ENCODE peak calls at places on chromosome 1, in ten cellular contexts. One of them, this sample, is unnamed.

GRCh38 chr1:43569175-43569574 is 38.5 kb downstream of the PTPRF start:
- DNase-seq in left lung: no peak
- DNase-seq in fibroblast of mammary gland: no peak
- DNase-seq in ovary: no peak
- DNase-seq in BE2C: no peak
- DNase-seq in uterus: no peak
- DNase-seq in fibroblast of lung: no peak
- DNase-seq in foreskin fibroblast: no peak
- DNase-seq in spleen: no peak
- DNase-seq in tibial artery: no peak
- DNase-seq in this sample: no peak

GRCh38 chr1:194331758-194332157 is 1145.3 kb upstream of the B3GALT2 start:
- DNase-seq in left lung: no peak
- DNase-seq in fibroblast of mammary gland: no peak
- DNase-seq in ovary: no peak
- DNase-seq in BE2C: no peak
- DNase-seq in uterus: no peak
- DNase-seq in fibroblast of lung: peak
- DNase-seq in foreskin fibroblast: no peak
- DNase-seq in spleen: no peak
- DNase-seq in tibial artery: no peak
- DNase-seq in this sample: no peak

GRCh38 chr1:247287460-247287859 is 31.6 kb downstream of the VN1R5 start:
- DNase-seq in left lung: no peak
- DNase-seq in fibroblast of mammary gland: no peak
- DNase-seq in ovary: no peak
- DNase-seq in BE2C: peak
- DNase-seq in uterus: no peak
- DNase-seq in fibroblast of lung: no peak
- DNase-seq in foreskin fibroblast: no peak
- DNase-seq in spleen: no peak
- DNase-seq in tibial artery: peak
- DNase-seq in this sample: no peak

GRCh38 chr1:53582211-53583020 is 123.2 kb downstream of the DMRTB1 start:
- DNase-seq in left lung: no peak
- DNase-seq in fibroblast of mammary gland: no peak
- DNase-seq in ovary: no peak
- DNase-seq in BE2C: no peak
- DNase-seq in uterus: peak
- DNase-seq in fibroblast of lung: no peak
- DNase-seq in foreskin fibroblast: no peak
- DNase-seq in spleen: peak
- DNase-seq in tibial artery: peak
- DNase-seq in this sample: no peak

GRCh38 chr1:150841626-150842025 is 33.6 kb upstream of the CTSK start:
- DNase-seq in left lung: no peak
- DNase-seq in fibroblast of mammary gland: no peak
- DNase-seq in ovary: no peak
- DNase-seq in BE2C: no peak
- DNase-seq in uterus: no peak
- DNase-seq in fibroblast of lung: no peak
- DNase-seq in foreskin fibroblast: no peak
- DNase-seq in spleen: no peak
- DNase-seq in tibial artery: no peak
- DNase-seq in this sample: no peak

GRCh38 chr1:235552146-235552716 is 48.0 kb upstream of the B3GALNT2 start:
- DNase-seq in left lung: no peak
- DNase-seq in fibroblast of mammary gland: no peak
- DNase-seq in ovary: no peak
- DNase-seq in BE2C: peak
- DNase-seq in uterus: no peak
- DNase-seq in fibroblast of lung: no peak
- DNase-seq in foreskin fibroblast: no peak
- DNase-seq in spleen: no peak
- DNase-seq in tibial artery: no peak
- DNase-seq in this sample: no peak

GRCh38 chr1:218665216-218665615 is 320.1 kb downstream of the TGFB2 start:
- DNase-seq in left lung: no peak
- DNase-seq in fibroblast of mammary gland: peak
- DNase-seq in ovary: peak
- DNase-seq in BE2C: no peak
- DNase-seq in uterus: peak
- DNase-seq in fibroblast of lung: peak
- DNase-seq in foreskin fibroblast: peak
- DNase-seq in spleen: no peak
- DNase-seq in tibial artery: peak
- DNase-seq in this sample: no peak

GRCh38 chr1:31007462-31007991 is 58.0 kb downstream of the PUM1 start:
- DNase-seq in left lung: no peak
- DNase-seq in fibroblast of mammary gland: peak
- DNase-seq in ovary: no peak
- DNase-seq in BE2C: no peak
- DNase-seq in uterus: no peak
- DNase-seq in fibroblast of lung: peak
- DNase-seq in foreskin fibroblast: peak
- DNase-seq in spleen: no peak
- DNase-seq in tibial artery: no peak
- DNase-seq in this sample: peak

GRCh38 chr1:206590025-206590834 is 22.0 kb downstream of the EIF2D start:
- DNase-seq in left lung: no peak
- DNase-seq in fibroblast of mammary gland: peak
- DNase-seq in ovary: no peak
- DNase-seq in BE2C: no peak
- DNase-seq in uterus: no peak
- DNase-seq in fibroblast of lung: peak
- DNase-seq in foreskin fibroblast: peak
- DNase-seq in spleen: no peak
- DNase-seq in tibial artery: no peak
- DNase-seq in this sample: peak

DNA sequence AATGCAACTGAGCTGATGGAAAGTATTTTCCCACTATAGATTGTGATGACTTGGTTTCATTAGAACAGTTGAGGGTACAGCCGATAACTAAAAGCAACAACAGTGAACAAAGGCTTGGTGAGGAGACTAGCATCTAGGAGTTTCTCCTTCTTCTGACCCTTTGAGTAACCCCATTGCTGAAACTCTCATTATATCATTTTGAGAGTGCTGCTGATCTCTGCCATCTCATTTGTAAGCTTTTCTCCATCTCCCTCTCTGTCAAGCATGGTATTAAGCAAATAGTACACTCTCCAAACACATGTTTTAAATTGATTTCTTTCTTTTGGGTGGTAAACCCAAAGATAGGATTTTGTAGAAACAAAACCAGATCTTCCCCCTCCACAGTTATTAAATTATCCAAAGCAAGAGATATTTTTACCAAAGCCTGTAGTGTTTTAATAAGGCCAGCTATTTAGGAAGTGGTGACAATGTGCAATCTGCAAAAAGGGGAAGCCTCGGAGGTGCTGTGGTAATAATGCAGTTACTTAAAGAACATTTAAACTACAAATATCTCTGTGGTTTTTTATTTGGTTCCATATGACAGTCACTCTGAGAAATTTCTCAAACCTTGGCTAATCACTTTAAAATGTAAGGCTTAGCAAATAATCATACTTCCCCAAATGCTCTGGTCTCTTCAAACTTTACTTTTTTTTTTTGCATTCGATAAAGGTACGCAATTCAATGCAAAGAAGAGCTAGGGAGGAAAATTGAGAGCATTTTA is 287.5 kb downstream of the HLX start:
- DNase-seq in left lung: no peak
- DNase-seq in fibroblast of mammary gland: no peak
- DNase-seq in ovary: no peak
- DNase-seq in BE2C: no peak
- DNase-seq in uterus: no peak
- DNase-seq in fibroblast of lung: no peak
- DNase-seq in foreskin fibroblast: no peak
- DNase-seq in spleen: no peak
- DNase-seq in tibial artery: no peak
- DNase-seq in this sample: no peak
- H3K4me3 ChIP-seq in left lung: no peak
- H3K4me3 ChIP-seq in fibroblast of mammary gland: no peak
- H3K4me3 ChIP-seq in ovary: no peak
- H3K4me3 ChIP-seq in BE2C: no peak
- H3K4me3 ChIP-seq in uterus: no peak
- H3K4me3 ChIP-seq in fibroblast of lung: no peak
- H3K4me3 ChIP-seq in foreskin fibroblast: no peak
- H3K4me3 ChIP-seq in spleen: peak
- H3K4me3 ChIP-seq in tibial artery: no peak
- H3K4me3 ChIP-seq in this sample: no peak

DNA sequence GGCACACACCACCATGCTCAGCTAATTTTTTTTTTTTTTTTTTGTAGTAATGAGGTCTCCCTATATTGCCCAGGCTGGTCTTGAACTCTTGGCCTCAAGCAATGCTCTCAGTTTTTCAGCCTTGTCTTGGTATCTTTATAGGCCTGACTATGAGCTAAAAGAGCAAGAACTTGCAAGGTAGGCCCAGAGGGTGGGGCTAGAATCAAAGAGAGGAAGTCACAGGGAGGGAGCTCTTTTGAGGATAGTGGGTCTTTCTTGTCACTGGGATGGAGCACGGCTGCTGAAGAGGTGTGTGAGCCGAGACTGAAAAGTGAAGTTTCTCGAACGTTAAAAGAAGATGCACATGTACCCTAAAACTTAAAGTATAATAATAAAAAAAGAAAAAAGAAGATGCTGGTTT is 260.0 kb upstream of the BEND5 start:
- DNase-seq in left lung: no peak
- DNase-seq in fibroblast of mammary gland: no peak
- DNase-seq in ovary: no peak
- DNase-seq in BE2C: no peak
- DNase-seq in uterus: no peak
- DNase-seq in fibroblast of lung: no peak
- DNase-seq in foreskin fibroblast: no peak
- DNase-seq in spleen: no peak
- DNase-seq in tibial artery: no peak
- DNase-seq in this sample: no peak
- TF ChIP-seq CTCF in left lung: no peak
- TF ChIP-seq CTCF in fibroblast of mammary gland: no peak
- TF ChIP-seq CTCF in ovary: no peak
- TF ChIP-seq CTCF in BE2C: peak
- TF ChIP-seq CTCF in uterus: no peak
- TF ChIP-seq CTCF in fibroblast of lung: no peak
- TF ChIP-seq CTCF in foreskin fibroblast: no peak
- TF ChIP-seq CTCF in spleen: no peak
- TF ChIP-seq CTCF in tibial artery: no peak
- TF ChIP-seq CTCF in this sample: no peak

DNA sequence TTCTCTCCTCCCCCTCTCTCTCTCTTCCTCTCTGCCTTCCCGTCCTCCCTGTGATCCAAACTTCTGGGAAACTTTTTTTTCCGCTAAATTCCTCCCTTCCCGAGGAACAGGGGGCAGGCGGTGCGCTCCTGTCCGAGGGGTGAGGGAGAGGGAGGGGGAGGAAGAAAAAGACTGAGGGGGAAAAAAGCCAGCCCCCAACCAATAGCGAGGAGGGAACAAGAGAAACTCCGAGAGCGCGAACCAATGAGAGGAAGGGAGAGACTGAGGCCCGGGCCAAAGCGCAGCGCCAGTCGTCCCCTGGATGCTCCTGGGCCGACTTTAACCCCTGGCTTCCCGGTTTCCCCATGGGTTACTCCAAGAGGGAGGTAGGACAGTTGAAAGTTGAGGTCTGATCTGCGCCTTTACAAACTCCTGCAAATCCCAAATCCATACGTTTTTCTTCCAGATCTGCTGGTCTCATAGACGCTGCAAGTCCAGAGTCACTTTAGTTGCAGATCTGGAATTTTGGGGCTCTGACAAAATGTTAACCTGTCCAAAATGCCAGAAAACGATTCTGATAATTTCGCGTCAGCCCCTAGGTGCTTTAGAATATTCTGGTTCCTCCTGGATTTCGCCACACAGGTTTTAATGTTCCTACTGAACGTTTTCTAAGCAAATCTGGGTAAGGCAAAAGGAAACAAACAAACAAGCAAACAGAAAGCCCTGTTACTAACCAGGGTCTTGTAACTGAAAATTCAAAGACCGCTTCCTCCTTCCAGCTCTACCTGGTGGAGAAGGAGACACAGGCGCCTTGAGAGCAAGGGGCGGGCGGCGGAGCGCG is at the start of gene TBX15:
- DNase-seq in left lung: no peak
- DNase-seq in fibroblast of mammary gland: peak
- DNase-seq in ovary: no peak
- DNase-seq in BE2C: no peak
- DNase-seq in uterus: no peak
- DNase-seq in fibroblast of lung: no peak
- DNase-seq in foreskin fibroblast: peak
- DNase-seq in spleen: no peak
- DNase-seq in tibial artery: peak
- DNase-seq in this sample: no peak
- H3K4me3 ChIP-seq in left lung: no peak
- H3K4me3 ChIP-seq in fibroblast of mammary gland: peak
- H3K4me3 ChIP-seq in ovary: peak
- H3K4me3 ChIP-seq in BE2C: no peak
- H3K4me3 ChIP-seq in uterus: peak
- H3K4me3 ChIP-seq in fibroblast of lung: peak
- H3K4me3 ChIP-seq in foreskin fibroblast: peak
- H3K4me3 ChIP-seq in spleen: peak
- H3K4me3 ChIP-seq in tibial artery: peak
- H3K4me3 ChIP-seq in this sample: peak

GRCh38 chr1:16145988-16146887 is 9.6 kb downstream of the EPHA2 start:
- DNase-seq in left lung: peak
- DNase-seq in fibroblast of mammary gland: peak
- DNase-seq in ovary: peak
- DNase-seq in BE2C: peak
- DNase-seq in uterus: peak
- DNase-seq in fibroblast of lung: peak
- DNase-seq in foreskin fibroblast: peak
- DNase-seq in spleen: no peak
- DNase-seq in tibial artery: peak
- DNase-seq in this sample: no peak

GRCh38 chr1:16144325-16145029 is 11.4 kb downstream of the EPHA2 start:
- DNase-seq in left lung: no peak
- DNase-seq in fibroblast of mammary gland: no peak
- DNase-seq in ovary: no peak
- DNase-seq in BE2C: no peak
- DNase-seq in uterus: peak
- DNase-seq in fibroblast of lung: no peak
- DNase-seq in foreskin fibroblast: no peak
- DNase-seq in spleen: no peak
- DNase-seq in tibial artery: no peak
- DNase-seq in this sample: no peak

GRCh38 chr1:16143566-16144324 is 12.1 kb downstream of the EPHA2 start:
- DNase-seq in left lung: peak
- DNase-seq in fibroblast of mammary gland: no peak
- DNase-seq in ovary: no peak
- DNase-seq in BE2C: no peak
- DNase-seq in uterus: no peak
- DNase-seq in fibroblast of lung: peak
- DNase-seq in foreskin fibroblast: no peak
- DNase-seq in spleen: no peak
- DNase-seq in tibial artery: no peak
- DNase-seq in this sample: no peak

GRCh38 chr1:16146888-16147614 is 8.8 kb downstream of the EPHA2 start:
- DNase-seq in left lung: no peak
- DNase-seq in fibroblast of mammary gland: no peak
- DNase-seq in ovary: no peak
- DNase-seq in BE2C: no peak
- DNase-seq in uterus: peak
- DNase-seq in fibroblast of lung: peak
- DNase-seq in foreskin fibroblast: no peak
- DNase-seq in spleen: no peak
- DNase-seq in tibial artery: no peak
- DNase-seq in this sample: no peak

GRCh38 chr1:16145030-16145987 is 10.6 kb downstream of the EPHA2 start:
- DNase-seq in left lung: peak
- DNase-seq in fibroblast of mammary gland: peak
- DNase-seq in ovary: peak
- DNase-seq in BE2C: no peak
- DNase-seq in uterus: peak
- DNase-seq in fibroblast of lung: peak
- DNase-seq in foreskin fibroblast: peak
- DNase-seq in spleen: peak
- DNase-seq in tibial artery: peak
- DNase-seq in this sample: no peak
- TF ChIP-seq CTCF in left lung: no peak
- TF ChIP-seq CTCF in fibroblast of mammary gland: no peak
- TF ChIP-seq CTCF in ovary: no peak
- TF ChIP-seq CTCF in BE2C: no peak
- TF ChIP-seq CTCF in uterus: no peak
- TF ChIP-seq CTCF in fibroblast of lung: no peak
- TF ChIP-seq CTCF in foreskin fibroblast: no peak
- TF ChIP-seq CTCF in spleen: no peak
- TF ChIP-seq CTCF in tibial artery: no peak
- TF ChIP-seq CTCF in this sample: no peak